ENCODE peak calls at places on chromosomes 16 and 17, in six cellular contexts. One of them, this sample, is unnamed.

GRCh38 chr16:69132424-69133252 is at the start of the genes CHTF8 and UTP4:
- DNase-seq in KG1: peak; percentile 67
- DNase-seq in smooth muscle cell of the brain vasculature: peak; percentile 39
- DNase-seq in non-pigmented ciliary epithelial cell: no peak
- DNase-seq in central memory CD4-positive, alpha-beta T cell: peak; percentile 84
- DNase-seq in transverse colon: peak; percentile 88
- DNase-seq in this sample: peak; percentile 85

GRCh38 chr17:57629470-57629869 is 115.6 kb downstream of the CCDC182 start:
- DNase-seq in smooth muscle cell of the brain vasculature: no peak
- DNase-seq in transverse colon: peak; percentile 46
- DNase-seq in central memory CD4-positive, alpha-beta T cell: no peak
- DNase-seq in non-pigmented ciliary epithelial cell: no peak
- DNase-seq in KG1: no peak
- DNase-seq in this sample: no peak

GRCh38 chr16:88456356-88457292 is 3.5 kb downstream of the ZFPM1 start:
- DNase-seq in transverse colon: no peak
- DNase-seq in non-pigmented ciliary epithelial cell: no peak
- DNase-seq in central memory CD4-positive, alpha-beta T cell: no peak
- DNase-seq in smooth muscle cell of the brain vasculature: no peak
- DNase-seq in KG1: no peak
- DNase-seq in this sample: no peak

GRCh38 chr17:19237389-19238166 is 412 bp downstream of the EPN2 start:
- DNase-seq in non-pigmented ciliary epithelial cell: no peak
- DNase-seq in central memory CD4-positive, alpha-beta T cell: peak; percentile 43
- DNase-seq in transverse colon: peak; percentile 50
- DNase-seq in KG1: no peak
- DNase-seq in smooth muscle cell of the brain vasculature: no peak
- DNase-seq in this sample: peak; percentile 33

GRCh38 chr17:48644910-48645557 is 18.9 kb upstream of the HOXB9 start:
- DNase-seq in smooth muscle cell of the brain vasculature: no peak
- DNase-seq in central memory CD4-positive, alpha-beta T cell: no peak
- DNase-seq in non-pigmented ciliary epithelial cell: no peak
- DNase-seq in KG1: no peak
- DNase-seq in transverse colon: no peak
- DNase-seq in this sample: no peak

GRCh38 chr16:71360378-71360777 is 1.9 kb downstream of the CALB2 start:
- DNase-seq in KG1: no peak
- DNase-seq in smooth muscle cell of the brain vasculature: no peak
- DNase-seq in central memory CD4-positive, alpha-beta T cell: no peak
- DNase-seq in transverse colon: no peak
- DNase-seq in non-pigmented ciliary epithelial cell: peak; percentile 82
- DNase-seq in this sample: no peak

GRCh38 chr17:35167046-35167445 is 19.4 kb downstream of the UNC45B start:
- DNase-seq in KG1: no peak
- DNase-seq in central memory CD4-positive, alpha-beta T cell: no peak
- DNase-seq in non-pigmented ciliary epithelial cell: no peak
- DNase-seq in transverse colon: no peak
- DNase-seq in smooth muscle cell of the brain vasculature: no peak
- DNase-seq in this sample: no peak

GRCh38 chr16:21524068-21524751 is 75.2 kb upstream of the METTL9 start:
- DNase-seq in KG1: no peak
- DNase-seq in smooth muscle cell of the brain vasculature: no peak
- DNase-seq in central memory CD4-positive, alpha-beta T cell: no peak
- DNase-seq in non-pigmented ciliary epithelial cell: no peak
- DNase-seq in transverse colon: no peak
- DNase-seq in this sample: no peak

GRCh38 chr17:8147141-8147804 is 4.9 kb downstream of the PER1 start:
- DNase-seq in transverse colon: no peak
- DNase-seq in non-pigmented ciliary epithelial cell: no peak
- DNase-seq in smooth muscle cell of the brain vasculature: no peak
- DNase-seq in KG1: no peak
- DNase-seq in central memory CD4-positive, alpha-beta T cell: no peak
- DNase-seq in this sample: no peak

GRCh38 chr16:81612351-81613170 is 166.5 kb upstream of the PLCG2 start:
- DNase-seq in transverse colon: no peak
- DNase-seq in smooth muscle cell of the brain vasculature: no peak
- DNase-seq in KG1: no peak
- DNase-seq in central memory CD4-positive, alpha-beta T cell: no peak
- DNase-seq in non-pigmented ciliary epithelial cell: no peak
- DNase-seq in this sample: no peak

GRCh38 chr17:10518271-10519037 is at the start of gene MYH1:
- DNase-seq in smooth muscle cell of the brain vasculature: no peak
- DNase-seq in non-pigmented ciliary epithelial cell: no peak
- DNase-seq in KG1: no peak
- DNase-seq in central memory CD4-positive, alpha-beta T cell: no peak
- DNase-seq in transverse colon: no peak
- DNase-seq in this sample: no peak

GRCh38 chr16:88628512-88628974 is 9.8 kb upstream of the IL17C start:
- DNase-seq in central memory CD4-positive, alpha-beta T cell: no peak
- DNase-seq in non-pigmented ciliary epithelial cell: no peak
- DNase-seq in KG1: no peak
- DNase-seq in transverse colon: no peak
- DNase-seq in smooth muscle cell of the brain vasculature: no peak
- DNase-seq in this sample: no peak

GRCh38 chr17:80289631-80290030 is 29.0 kb downstream of the RNF213 start:
- DNase-seq in KG1: no peak
- DNase-seq in non-pigmented ciliary epithelial cell: no peak
- DNase-seq in smooth muscle cell of the brain vasculature: no peak
- DNase-seq in central memory CD4-positive, alpha-beta T cell: no peak
- DNase-seq in transverse colon: no peak
- DNase-seq in this sample: no peak

GRCh38 chr17:8063761-8064589 is 23.5 kb downstream of the ALOX12B start:
- DNase-seq in non-pigmented ciliary epithelial cell: no peak
- DNase-seq in KG1: no peak
- DNase-seq in central memory CD4-positive, alpha-beta T cell: no peak
- DNase-seq in transverse colon: no peak
- DNase-seq in smooth muscle cell of the brain vasculature: no peak
- DNase-seq in this sample: no peak

GRCh38 chr17:54901230-54901847 is 687 bp downstream of the TOM1L1 start:
- DNase-seq in non-pigmented ciliary epithelial cell: no peak
- DNase-seq in KG1: no peak
- DNase-seq in central memory CD4-positive, alpha-beta T cell: no peak
- DNase-seq in transverse colon: peak; percentile 28
- DNase-seq in smooth muscle cell of the brain vasculature: no peak
- DNase-seq in this sample: peak; percentile 5